ENCODE peak calls at places on chromosomes 11 and 22, in seven cellular contexts. U is brain microvascular endothelial cell, O is lung, K is pancreas, P is progenitor cell of endocrine pancreas, I is heart left ventricle, B is GM12865. R is an unnamed sample.

GRCh38 chr22:37212174-37212906 is at the start of gene SSTR3:
- DNase-seq in U (no peak), P (no peak), O (no peak), I (no peak), K (no peak), B (no peak), R (peak)

GRCh38 chr11:95104916-95105315 is 15.3 kb downstream of the ENDOD1 start:
- DNase-seq in B (no peak), P (no peak), U (no peak), I (no peak), O (no peak), K (no peak), R (no peak)

GRCh38 chr11:72598901-72599300 is 75.3 kb downstream of the PDE2A start:
- DNase-seq in K (no peak), B (no peak), I (peak), U (peak), P (peak), O (no peak), R (no peak)

GRCh38 chr11:57729479-57729878 is 11.8 kb upstream of the SELENOH start:
- DNase-seq in I (no peak), K (no peak), O (no peak), P (no peak), U (no peak), B (no peak), R (no peak)

GRCh38 chr11:101456812-101457211 is 127.0 kb downstream of the TRPC6 start:
- DNase-seq in K (no peak), B (no peak), I (no peak), O (no peak), P (no peak), U (no peak), R (no peak)

GRCh38 chr11:29482510-29482909 is 534.3 kb downstream of the KCNA4 start:
- DNase-seq in B (no peak), O (no peak), P (no peak), I (no peak), U (no peak), K (no peak), R (no peak)

GRCh38 chr11:111555255-111555654 is 14.7 kb downstream of the LAYN start:
- DNase-seq in B (no peak), U (peak), I (no peak), P (no peak), O (no peak), K (no peak), R (no peak)

GRCh38 chr11:32231909-32232493 is 141.1 kb downstream of the RCN1 start:
- DNase-seq in B (peak), P (no peak), K (no peak), U (peak), O (no peak), I (no peak), R (no peak)

GRCh38 chr11:69817265-69818236 is 1.7 kb downstream of the FGF3 start:
- DNase-seq in O (no peak), K (no peak), P (no peak), B (no peak), U (no peak), I (no peak), R (no peak)

GRCh38 chr11:66562275-66562674 is 6.1 kb downstream of the CTSF start:
- DNase-seq in P (no peak), I (no peak), O (no peak), U (no peak), K (no peak), B (no peak), R (no peak)

GRCh38 chr11:46491661-46492331 is 100.2 kb upstream of the CHRM4 start:
- DNase-seq in K (no peak), U (no peak), O (no peak), P (no peak), B (no peak), I (no peak), R (no peak)

GRCh38 chr22:26642465-26643367 is 14.7 kb upstream of the MIAT start:
- DNase-seq in O (no peak), B (peak), P (no peak), I (peak), K (no peak), U (no peak), R (no peak)

GRCh38 chr11:34513674-34513995 is at the start of gene ELF5:
- DNase-seq in B (no peak), O (no peak), I (no peak), U (no peak), P (peak), K (no peak), R (no peak)

GRCh38 chr11:124756033-124756752 is 4.1 kb upstream of the VSIG2 start:
- DNase-seq in U (no peak), I (no peak), O (no peak), P (no peak), B (no peak), K (no peak), R (no peak)

GRCh38 chr11:77152846-77153245 is 24.8 kb downstream of the MYO7A start:
- DNase-seq in P (no peak), K (no peak), I (no peak), U (no peak), O (no peak), B (no peak), R (no peak)

GRCh38 chr22:47697861-47698260 is 935.4 kb downstream of the TBC1D22A start:
- DNase-seq in U (no peak), O (no peak), K (no peak), I (no peak), P (no peak), B (no peak), R (no peak)

GRCh38 chr22:30308518-30309230 is 18.1 kb downstream of the TBC1D10A start:
- DNase-seq in I (no peak), P (no peak), K (no peak), O (no peak), U (no peak), B (peak), R (no peak)

GRCh38 chr11:40445391-40445790 is 1014.1 kb downstream of the LRRC4C start:
- DNase-seq in U (no peak), P (no peak), I (no peak), B (no peak), K (no peak), O (no peak), R (no peak)

DNA sequence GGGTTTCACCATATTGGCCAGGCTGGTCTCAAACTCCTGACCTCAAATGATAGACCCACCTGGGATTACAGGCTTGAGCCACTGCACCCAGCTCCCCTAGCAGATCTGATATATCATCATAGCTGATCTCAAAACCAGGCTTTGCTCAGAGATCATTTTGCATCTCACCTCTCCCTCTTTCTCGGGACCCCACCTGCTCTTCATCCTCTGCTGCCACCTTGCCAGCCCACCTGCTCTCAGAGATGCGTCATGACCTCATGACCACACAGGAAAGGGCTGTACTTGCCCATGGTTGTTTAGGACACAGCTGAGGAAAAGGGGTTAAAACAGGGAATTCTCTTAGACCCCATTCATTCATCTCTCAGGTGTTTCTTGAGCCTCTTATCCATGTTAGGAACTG is 27.4 kb downstream of the POU2F3 start:
- DNase-seq in B (no peak), O (no peak), P (no peak), K (no peak), U (no peak), I (no peak), R (no peak)
- TF ChIP-seq CTCF in B (no peak), O (no peak), P (no peak), K (no peak), U (no peak), I (no peak), R (no peak)

DNA sequence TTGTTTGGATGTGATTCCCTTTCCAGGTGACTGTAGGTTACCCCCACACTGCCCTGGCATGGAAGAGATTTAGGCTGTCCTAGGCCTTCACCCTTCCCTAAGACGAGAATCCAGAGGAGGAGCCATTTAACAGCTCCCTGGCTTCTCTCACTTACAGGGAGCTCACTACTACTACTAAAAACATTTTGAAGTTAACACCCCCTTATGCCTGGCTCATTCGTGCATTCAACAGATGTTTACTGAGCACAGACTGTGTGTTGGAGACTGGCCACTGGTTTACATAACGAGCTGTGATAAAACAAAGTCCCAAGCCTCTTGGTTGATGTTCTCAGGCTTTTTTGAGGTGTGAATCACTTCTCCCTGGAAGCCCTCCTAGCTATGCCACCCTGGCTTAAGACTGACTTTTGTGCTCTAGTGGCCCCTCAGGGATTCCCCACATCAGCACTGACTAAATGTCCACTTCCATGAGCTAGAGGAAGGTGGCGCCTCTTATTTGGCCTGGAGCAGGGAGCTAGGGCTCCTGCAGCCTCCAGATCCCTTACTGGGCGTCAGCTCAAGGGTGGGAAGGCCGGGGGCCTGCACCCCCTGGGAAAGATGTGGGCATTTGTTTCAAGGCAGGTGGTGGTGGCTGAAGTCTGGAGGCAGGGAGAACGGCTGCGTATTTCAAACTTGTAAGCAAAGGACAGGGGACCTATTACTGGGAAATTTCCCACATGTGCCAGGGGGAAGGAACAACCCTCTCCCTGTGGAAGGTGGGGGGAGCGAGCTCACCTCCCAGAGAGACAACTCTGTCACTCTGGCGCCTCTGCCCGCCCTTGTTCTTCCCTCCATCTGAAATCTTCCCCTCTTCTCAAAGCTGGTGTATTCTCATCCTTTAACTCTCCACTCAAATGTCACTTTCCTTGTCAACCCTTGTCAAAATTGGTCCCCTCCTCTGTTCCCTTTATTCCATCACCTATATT is 19.4 kb upstream of the MALAT1 start:
- DNase-seq in I (peak), B (no peak), K (peak), U (peak), P (no peak), O (no peak), R (no peak)
- TF ChIP-seq CTCF in I (peak), B (peak), K (no peak), U (peak), P (peak), O (peak), R (no peak)

GRCh38 chr22:22818202-22818538 is 69.4 kb upstream of the IGLL5 start:
- DNase-seq in O (no peak), P (no peak), U (no peak), K (no peak), B (no peak), I (no peak), R (no peak)

GRCh38 chr22:22816766-22817410 is 70.7 kb upstream of the IGLL5 start:
- DNase-seq in U (no peak), P (no peak), B (no peak), I (no peak), O (no peak), K (no peak), R (no peak)

GRCh38 chr22:22816171-22816514 is 71.5 kb upstream of the IGLL5 start:
- DNase-seq in P (no peak), U (no peak), O (no peak), I (no peak), B (no peak), K (no peak), R (no peak)

GRCh38 chr22:22818861-22819855 is 68.5 kb upstream of the IGLL5 start:
- DNase-seq in U (no peak), I (no peak), O (no peak), P (no peak), K (no peak), B (peak), R (no peak)

DNA sequence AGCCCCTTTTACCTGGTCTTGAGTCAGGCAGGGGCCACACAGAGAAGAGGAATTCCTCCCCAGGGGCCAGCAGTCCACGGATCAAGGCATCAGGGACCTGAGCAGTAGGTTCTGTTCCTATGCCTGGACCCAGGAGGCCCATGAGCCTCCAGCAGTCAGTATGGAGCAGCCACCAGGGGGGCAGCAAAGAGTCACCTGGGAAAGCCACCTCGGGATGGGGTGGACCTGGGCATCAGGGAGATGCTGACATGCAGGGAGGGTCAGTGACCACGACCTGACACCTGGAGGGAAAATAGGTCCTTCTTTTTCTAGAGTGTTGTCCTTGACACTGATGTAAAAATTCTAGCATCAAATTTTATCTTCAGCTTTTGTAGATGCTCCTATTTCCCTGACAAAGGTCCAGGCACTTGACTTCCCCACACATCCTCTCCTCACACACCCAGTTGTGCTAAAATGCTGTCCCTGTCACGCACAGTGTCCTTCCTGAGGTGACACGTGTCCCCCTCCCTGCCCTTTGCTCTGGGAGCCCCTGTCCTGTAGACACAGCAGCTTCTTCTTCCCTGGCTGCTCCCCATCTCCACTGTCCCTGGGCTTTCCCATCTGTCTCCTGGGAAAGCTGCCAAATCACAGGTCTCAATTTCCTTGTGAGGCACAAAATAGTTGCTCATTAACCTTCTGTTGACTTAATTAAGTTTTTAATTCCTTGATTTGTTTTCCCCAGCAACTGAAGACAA is 70.0 kb upstream of the IGLL5 start:
- DNase-seq in U (no peak), O (no peak), B (no peak), K (no peak), I (no peak), P (no peak), R (no peak)
- TF ChIP-seq CTCF in U (no peak), O (no peak), B (no peak), K (no peak), I (no peak), P (no peak), R (peak)

DNA sequence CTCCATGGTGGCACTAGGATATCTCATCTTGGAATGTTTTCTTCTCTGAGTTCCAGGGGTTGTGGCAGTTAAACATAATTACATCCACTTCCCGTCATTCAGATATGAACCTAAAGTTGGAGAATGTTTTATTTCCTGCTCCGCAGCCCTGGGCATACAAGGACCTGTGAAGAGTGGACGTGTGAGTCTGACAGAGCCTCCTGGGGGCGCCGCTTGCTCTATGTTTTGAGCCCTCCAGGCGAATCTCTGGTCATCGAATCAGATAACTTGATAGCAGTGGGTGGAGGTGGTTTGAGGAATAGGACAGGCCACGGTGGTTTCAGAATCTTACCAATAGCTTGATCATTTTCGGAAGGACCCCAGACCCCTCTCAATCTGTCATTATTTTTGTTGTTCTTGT is 174.2 kb downstream of the NTM start:
- DNase-seq in U (no peak), O (no peak), I (no peak), B (no peak), P (no peak), K (no peak), R (no peak)
- TF ChIP-seq CTCF in U (peak), O (no peak), I (no peak), B (no peak), P (no peak), K (no peak), R (no peak)

GRCh38 chr11:2088746-2089535 is 50.2 kb downstream of the IGF2 start:
- DNase-seq in K (no peak), I (no peak), B (no peak), P (no peak), O (no peak), U (no peak), R (no peak)
- TF ChIP-seq CTCF in K (no peak), I (no peak), B (no peak), P (peak), O (no peak), U (peak), R (no peak)